ENCODE peak calls at places on chromosomes 1 and 21, in five cellular contexts. One of them, this sample, is unnamed.

GRCh38 chr1:7690496-7691182 is 80.5 kb upstream of the VAMP3 start:
- ATAC-seq in HepG2: no peak
- ATAC-seq in upper lobe of left lung: no peak
- ATAC-seq in GM12878: no peak
- ATAC-seq in HCT116: no peak
- ATAC-seq in this sample: no peak

GRCh38 chr1:109226078-109226445 is 12.3 kb downstream of the SARS1 start:
- ATAC-seq in HepG2: no peak
- ATAC-seq in upper lobe of left lung: no peak
- ATAC-seq in GM12878: no peak
- ATAC-seq in HCT116: no peak
- ATAC-seq in this sample: no peak

GRCh38 chr1:20322081-20322824 is 31.6 kb downstream of the VWA5B1 start:
- ATAC-seq in HepG2: no peak
- ATAC-seq in upper lobe of left lung: peak
- ATAC-seq in GM12878: peak
- ATAC-seq in HCT116: no peak
- ATAC-seq in this sample: no peak

GRCh38 chr1:7886346-7886745 is 33.5 kb upstream of the UTS2 start:
- ATAC-seq in HepG2: no peak
- ATAC-seq in upper lobe of left lung: no peak
- ATAC-seq in GM12878: no peak
- ATAC-seq in HCT116: no peak
- ATAC-seq in this sample: no peak

GRCh38 chr1:246117066-246117791 is 389.9 kb downstream of the SMYD3 start:
- ATAC-seq in HepG2: peak
- ATAC-seq in upper lobe of left lung: peak
- ATAC-seq in GM12878: peak
- ATAC-seq in HCT116: peak
- ATAC-seq in this sample: no peak

GRCh38 chr21:42672699-42673458 is 19.5 kb downstream of the PDE9A start:
- ATAC-seq in HepG2: peak
- ATAC-seq in upper lobe of left lung: no peak
- ATAC-seq in GM12878: no peak
- ATAC-seq in HCT116: peak
- ATAC-seq in this sample: no peak

GRCh38 chr21:36207577-36208320 is 51.1 kb downstream of the DOP1B start:
- ATAC-seq in HepG2: no peak
- ATAC-seq in upper lobe of left lung: no peak
- ATAC-seq in GM12878: peak
- ATAC-seq in HCT116: no peak
- ATAC-seq in this sample: no peak

GRCh38 chr1:200367841-200368534 is 41.8 kb downstream of the ZNF281 start:
- ATAC-seq in HepG2: no peak
- ATAC-seq in upper lobe of left lung: no peak
- ATAC-seq in GM12878: no peak
- ATAC-seq in HCT116: no peak
- ATAC-seq in this sample: no peak

GRCh38 chr1:219862366-219862765 is 66.0 kb downstream of the SLC30A10 start:
- ATAC-seq in HepG2: no peak
- ATAC-seq in upper lobe of left lung: no peak
- ATAC-seq in GM12878: no peak
- ATAC-seq in HCT116: no peak
- ATAC-seq in this sample: no peak

GRCh38 chr1:33228935-33229487 is 27.3 kb upstream of the ZNF362 start:
- ATAC-seq in HepG2: no peak
- ATAC-seq in upper lobe of left lung: peak
- ATAC-seq in GM12878: no peak
- ATAC-seq in HCT116: no peak
- ATAC-seq in this sample: peak

GRCh38 chr1:8329439-8329838 is 11.5 kb downstream of the SLC45A1 start:
- ATAC-seq in HepG2: peak
- ATAC-seq in upper lobe of left lung: no peak
- ATAC-seq in GM12878: no peak
- ATAC-seq in HCT116: no peak
- ATAC-seq in this sample: no peak

GRCh38 chr1:168497376-168497952 is 46.3 kb downstream of the XCL2 start:
- ATAC-seq in HepG2: peak
- ATAC-seq in upper lobe of left lung: no peak
- ATAC-seq in GM12878: no peak
- ATAC-seq in HCT116: no peak
- ATAC-seq in this sample: no peak

GRCh38 chr1:223667484-223668182 is 2.1 kb upstream of the CAPN8 start:
- ATAC-seq in HepG2: no peak
- ATAC-seq in upper lobe of left lung: no peak
- ATAC-seq in GM12878: peak
- ATAC-seq in HCT116: no peak
- ATAC-seq in this sample: no peak

GRCh38 chr1:243343970-243344749 is 88.3 kb downstream of the SDCCAG8 start:
- ATAC-seq in HepG2: peak
- ATAC-seq in upper lobe of left lung: peak
- ATAC-seq in GM12878: peak
- ATAC-seq in HCT116: peak
- ATAC-seq in this sample: no peak

GRCh38 chr1:17579951-17580939 is 40.7 kb downstream of the ARHGEF10L start:
- ATAC-seq in HepG2: peak
- ATAC-seq in upper lobe of left lung: no peak
- ATAC-seq in GM12878: peak
- ATAC-seq in HCT116: no peak
- ATAC-seq in this sample: no peak

GRCh38 chr21:21148009-21148408 is 149.8 kb downstream of the NCAM2 start:
- ATAC-seq in HepG2: no peak
- ATAC-seq in upper lobe of left lung: no peak
- ATAC-seq in GM12878: no peak
- ATAC-seq in HCT116: no peak
- ATAC-seq in this sample: no peak

GRCh38 chr1:19858894-19859293 is 23.3 kb upstream of the OTUD3 start:
- ATAC-seq in HepG2: no peak
- ATAC-seq in upper lobe of left lung: no peak
- ATAC-seq in GM12878: peak
- ATAC-seq in HCT116: no peak
- ATAC-seq in this sample: no peak

GRCh38 chr1:8373547-8374270 is 55.8 kb downstream of the SLC45A1 start:
- ATAC-seq in HepG2: no peak
- ATAC-seq in upper lobe of left lung: peak
- ATAC-seq in GM12878: no peak
- ATAC-seq in HCT116: no peak
- ATAC-seq in this sample: peak

GRCh38 chr1:198174297-198174696 is 17.5 kb downstream of the NEK7 start:
- ATAC-seq in HepG2: no peak
- ATAC-seq in upper lobe of left lung: no peak
- ATAC-seq in GM12878: peak
- ATAC-seq in HCT116: no peak
- ATAC-seq in this sample: no peak

GRCh38 chr1:235073331-235073967 is 55.2 kb downstream of the TOMM20 start:
- ATAC-seq in HepG2: peak
- ATAC-seq in upper lobe of left lung: peak
- ATAC-seq in GM12878: no peak
- ATAC-seq in HCT116: no peak
- ATAC-seq in this sample: no peak

GRCh38 chr1:41735139-41735538 is 183.6 kb downstream of the HIVEP3 start:
- ATAC-seq in HepG2: no peak
- ATAC-seq in upper lobe of left lung: no peak
- ATAC-seq in GM12878: no peak
- ATAC-seq in HCT116: no peak
- ATAC-seq in this sample: no peak

GRCh38 chr1:55580845-55581332 is 365.7 kb upstream of the USP24 start:
- ATAC-seq in HepG2: no peak
- ATAC-seq in upper lobe of left lung: peak
- ATAC-seq in GM12878: no peak
- ATAC-seq in HCT116: peak
- ATAC-seq in this sample: peak

GRCh38 chr1:171717080-171717479 is 24.8 kb downstream of the VAMP4 start:
- ATAC-seq in HepG2: no peak
- ATAC-seq in upper lobe of left lung: no peak
- ATAC-seq in GM12878: no peak
- ATAC-seq in HCT116: no peak
- ATAC-seq in this sample: no peak

GRCh38 chr1:213381572-213382084 is 330.6 kb downstream of the RPS6KC1 start:
- ATAC-seq in HepG2: no peak
- ATAC-seq in upper lobe of left lung: no peak
- ATAC-seq in GM12878: no peak
- ATAC-seq in HCT116: no peak
- ATAC-seq in this sample: no peak

GRCh38 chr1:59421232-59421920 is 124.5 kb downstream of the FGGY start:
- ATAC-seq in HepG2: no peak
- ATAC-seq in upper lobe of left lung: no peak
- ATAC-seq in GM12878: no peak
- ATAC-seq in HCT116: no peak
- ATAC-seq in this sample: no peak
- TF ChIP-seq POLR2AphosphoS5 in HepG2: no peak
- TF ChIP-seq POLR2AphosphoS5 in upper lobe of left lung: no peak
- TF ChIP-seq POLR2AphosphoS5 in GM12878: no peak
- TF ChIP-seq POLR2AphosphoS5 in HCT116: no peak
- TF ChIP-seq POLR2AphosphoS5 in this sample: no peak

DNA sequence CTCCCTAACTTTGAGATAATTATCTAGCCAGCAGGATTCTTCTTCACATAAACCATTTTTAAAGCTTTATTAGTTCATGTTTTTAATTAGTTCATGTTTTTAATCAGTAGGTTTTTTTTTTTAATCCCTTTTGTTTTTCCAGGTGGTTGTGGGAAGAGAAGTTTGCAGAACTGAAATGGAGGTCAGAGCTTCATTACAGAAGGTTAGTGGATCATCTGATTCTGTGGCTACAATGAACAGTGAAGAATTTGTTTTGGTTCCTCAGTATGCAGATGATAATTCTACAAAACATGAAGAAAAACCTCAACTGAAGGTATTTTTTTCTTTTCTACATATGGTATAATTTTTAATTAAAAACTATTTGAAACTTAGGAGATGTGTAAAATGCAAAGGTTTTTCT is 59.7 kb downstream of the RABGAP1L start:
- ATAC-seq in HepG2: no peak
- ATAC-seq in upper lobe of left lung: no peak
- ATAC-seq in GM12878: peak
- ATAC-seq in HCT116: no peak
- ATAC-seq in this sample: no peak
- TF ChIP-seq POLR2A in HepG2: no peak
- TF ChIP-seq POLR2A in upper lobe of left lung: no peak
- TF ChIP-seq POLR2A in GM12878: no peak
- TF ChIP-seq POLR2A in HCT116: no peak
- TF ChIP-seq POLR2A in this sample: no peak

DNA sequence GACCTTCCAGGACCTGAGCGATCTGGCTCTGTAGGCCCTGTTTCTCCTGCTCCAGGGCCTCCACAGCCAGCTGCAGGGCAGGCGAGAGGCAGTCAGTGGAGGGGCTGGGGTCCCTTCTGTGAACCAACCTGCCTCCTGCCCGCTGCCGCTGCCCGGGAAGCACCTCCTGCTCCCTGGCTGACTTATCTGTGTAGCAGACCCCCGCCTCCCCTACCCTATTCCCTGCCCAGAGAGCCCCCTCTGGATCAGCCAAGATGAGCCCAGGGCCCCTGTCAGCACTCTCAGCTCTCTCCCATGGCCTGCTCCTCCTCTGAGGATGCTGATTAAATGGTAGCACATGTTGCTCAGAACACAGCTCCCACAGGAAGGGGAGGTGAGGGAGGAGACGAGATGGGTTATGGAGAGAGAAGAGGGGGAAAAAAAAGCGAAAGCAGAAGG is 1.9 kb downstream of the NES start:
- ATAC-seq in HepG2: no peak
- ATAC-seq in upper lobe of left lung: no peak
- ATAC-seq in GM12878: no peak
- ATAC-seq in HCT116: no peak
- ATAC-seq in this sample: no peak
- H3K4me3 ChIP-seq in HepG2: peak
- H3K4me3 ChIP-seq in upper lobe of left lung: peak
- H3K4me3 ChIP-seq in GM12878: no peak
- H3K4me3 ChIP-seq in HCT116: no peak
- H3K4me3 ChIP-seq in this sample: no peak

GRCh38 chr1:225838793-225839192 is 28.9 kb downstream of the EPHX1 start:
- ATAC-seq in HepG2: no peak
- ATAC-seq in upper lobe of left lung: no peak
- ATAC-seq in GM12878: no peak
- ATAC-seq in HCT116: no peak
- ATAC-seq in this sample: no peak
- TF ChIP-seq POLR2AphosphoS5 in HepG2: no peak
- TF ChIP-seq POLR2AphosphoS5 in upper lobe of left lung: no peak
- TF ChIP-seq POLR2AphosphoS5 in GM12878: no peak
- TF ChIP-seq POLR2AphosphoS5 in HCT116: no peak
- TF ChIP-seq POLR2AphosphoS5 in this sample: no peak

GRCh38 chr1:202161151-202162048 is 998 bp upstream of the PTPN7 start:
- ATAC-seq in HepG2: peak
- ATAC-seq in upper lobe of left lung: no peak
- ATAC-seq in GM12878: peak
- ATAC-seq in HCT116: no peak
- ATAC-seq in this sample: no peak

GRCh38 chr1:202162049-202162417 is 1.6 kb upstream of the PTPN7 start:
- ATAC-seq in HepG2: no peak
- ATAC-seq in upper lobe of left lung: peak
- ATAC-seq in GM12878: peak
- ATAC-seq in HCT116: no peak
- ATAC-seq in this sample: no peak

GRCh38 chr1:202163281-202164270 is 3.2 kb upstream of the PTPN7 start:
- ATAC-seq in HepG2: no peak
- ATAC-seq in upper lobe of left lung: no peak
- ATAC-seq in GM12878: no peak
- ATAC-seq in HCT116: no peak
- ATAC-seq in this sample: no peak

GRCh38 chr1:202164271-202165037 is 4.1 kb upstream of the PTPN7 start:
- ATAC-seq in HepG2: peak
- ATAC-seq in upper lobe of left lung: no peak
- ATAC-seq in GM12878: peak
- ATAC-seq in HCT116: no peak
- ATAC-seq in this sample: no peak

GRCh38 chr1:202162418-202163280 is 2.2 kb upstream of the PTPN7 start:
- ATAC-seq in HepG2: peak
- ATAC-seq in upper lobe of left lung: no peak
- ATAC-seq in GM12878: peak
- ATAC-seq in HCT116: no peak
- ATAC-seq in this sample: no peak
- TF ChIP-seq POLR2A in HepG2: no peak
- TF ChIP-seq POLR2A in upper lobe of left lung: no peak
- TF ChIP-seq POLR2A in GM12878: no peak
- TF ChIP-seq POLR2A in HCT116: no peak
- TF ChIP-seq POLR2A in this sample: no peak